ENCODE peak calls at places on chromosomes 4 and X, in nine cellular contexts. E is BJ, P is tibial nerve, W is lower leg skin, V is neural crest cell, H is choroid plexus epithelial cell, X is HL-60, U is fibroblast of mammary gland, T is NB4. G is an unnamed sample.

GRCh38 chr4:91914176-91914804 is 389.5 kb upstream of the GRID2 start:
- DNase-seq in E (no peak), P (no peak), W (no peak), V (no peak), H (no peak), X (no peak), U (no peak), T (no peak), G (no peak)

GRCh38 chrX:13090261-13091110 is 46.1 kb upstream of the FAM9C start:
- DNase-seq in E (no peak), P (no peak), W (no peak), V (no peak), H (peak), X (peak), U (no peak), T (peak), G (no peak)

GRCh38 chrX:75986980-75987379 is 185.9 kb upstream of the PBDC1 start:
- DNase-seq in E (no peak), P (no peak), W (no peak), V (no peak), H (no peak), X (no peak), U (no peak), T (no peak), G (no peak)

GRCh38 chr4:7960790-7961655 is 21.4 kb upstream of the AFAP1 start:
- DNase-seq in E (peak), P (no peak), W (no peak), V (no peak), H (peak), X (no peak), U (peak), T (peak), G (peak)

GRCh38 chr4:492412-492811 is 6.5 kb downstream of the ZNF721 start:
- DNase-seq in E (no peak), P (no peak), W (no peak), V (no peak), H (no peak), X (no peak), U (no peak), T (no peak), G (no peak)

GRCh38 chr4:105184316-105184988 is 37.8 kb downstream of the TET2 start:
- DNase-seq in E (no peak), P (no peak), W (no peak), V (no peak), H (no peak), X (no peak), U (no peak), T (no peak), G (no peak)

GRCh38 chrX:45727761-45728160 is 527.1 kb upstream of the DIPK2B start:
- DNase-seq in E (no peak), P (no peak), W (no peak), V (no peak), H (no peak), X (no peak), U (no peak), T (no peak), G (no peak)

GRCh38 chr4:139153411-139154133 is 23.4 kb downstream of the ELF2 start:
- DNase-seq in E (no peak), P (no peak), W (no peak), V (no peak), H (peak), X (no peak), U (no peak), T (no peak), G (no peak)

GRCh38 chr4:142909908-142910307 is 63.8 kb upstream of the INPP4B start:
- DNase-seq in E (no peak), P (no peak), W (no peak), V (no peak), H (no peak), X (no peak), U (no peak), T (no peak), G (no peak)

GRCh38 chrX:110003167-110004156 is 548 bp downstream of the TMEM164 start:
- DNase-seq in E (no peak), P (no peak), W (no peak), V (no peak), H (no peak), X (peak), U (peak), T (peak), G (no peak)

GRCh38 chrX:97039363-97040029 is 155.8 kb downstream of the RPA4 start:
- DNase-seq in E (no peak), P (no peak), W (no peak), V (no peak), H (peak), X (no peak), U (peak), T (no peak), G (peak)

GRCh38 chrX:118595501-118596042 is 100.0 kb downstream of the DOCK11 start:
- DNase-seq in E (no peak), P (no peak), W (no peak), V (no peak), H (no peak), X (no peak), U (no peak), T (no peak), G (no peak)

GRCh38 chr4:57426779-57427395 is 316.7 kb upstream of the IGFBP7 start:
- DNase-seq in E (no peak), P (peak), W (no peak), V (peak), H (peak), X (peak), U (peak), T (peak), G (peak)

GRCh38 chrX:134622056-134622812 is 36.0 kb downstream of the PLAC1 start:
- DNase-seq in E (no peak), P (no peak), W (no peak), V (no peak), H (peak), X (no peak), U (peak), T (peak), G (peak)

GRCh38 chrX:66635360-66635759 is 3.5 kb downstream of the EDA2R start:
- DNase-seq in E (peak), P (no peak), W (no peak), V (no peak), H (peak), X (no peak), U (peak), T (no peak), G (no peak)

GRCh38 chrX:148567229-148567628 is 66.8 kb downstream of the AFF2 start:
- DNase-seq in E (peak), P (no peak), W (no peak), V (no peak), H (peak), X (no peak), U (no peak), T (no peak), G (no peak)

DNA sequence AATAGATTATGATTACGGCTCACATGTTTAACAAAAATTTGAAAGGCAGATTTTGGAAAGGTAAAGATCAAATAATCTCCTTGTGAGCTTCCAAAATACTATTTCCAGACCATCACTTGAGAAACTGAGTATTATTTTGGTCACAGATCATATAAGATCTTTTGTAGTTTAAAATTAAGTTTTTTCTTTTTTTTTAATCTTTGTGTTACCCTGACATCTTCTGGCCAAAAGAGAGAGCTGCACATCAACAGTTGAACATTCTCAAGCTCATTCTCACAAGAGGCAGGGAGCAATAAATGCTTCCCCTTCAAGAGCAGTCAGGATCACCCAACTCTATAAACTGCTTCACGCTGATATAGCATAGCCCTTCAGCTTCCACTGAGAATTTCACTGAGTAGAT is 15.9 kb downstream of the TMEM192 start:
- DNase-seq in E (no peak), P (no peak), W (no peak), V (no peak), H (peak), X (no peak), U (peak), T (peak), G (peak)
- TF ChIP-seq CTCF in E (peak), P (no peak), W (no peak), V (peak), H (peak), X (no peak), U (peak), T (peak), G (peak)

GRCh38 chrX:85611926-85612325 is 232.5 kb upstream of the POF1B start:
- DNase-seq in E (no peak), P (no peak), W (no peak), V (no peak), H (peak), X (no peak), U (peak), T (peak), G (peak)
- TF ChIP-seq CTCF in E (no peak), P (no peak), W (no peak), V (peak), H (peak), X (no peak), U (peak), T (no peak), G (peak)

DNA sequence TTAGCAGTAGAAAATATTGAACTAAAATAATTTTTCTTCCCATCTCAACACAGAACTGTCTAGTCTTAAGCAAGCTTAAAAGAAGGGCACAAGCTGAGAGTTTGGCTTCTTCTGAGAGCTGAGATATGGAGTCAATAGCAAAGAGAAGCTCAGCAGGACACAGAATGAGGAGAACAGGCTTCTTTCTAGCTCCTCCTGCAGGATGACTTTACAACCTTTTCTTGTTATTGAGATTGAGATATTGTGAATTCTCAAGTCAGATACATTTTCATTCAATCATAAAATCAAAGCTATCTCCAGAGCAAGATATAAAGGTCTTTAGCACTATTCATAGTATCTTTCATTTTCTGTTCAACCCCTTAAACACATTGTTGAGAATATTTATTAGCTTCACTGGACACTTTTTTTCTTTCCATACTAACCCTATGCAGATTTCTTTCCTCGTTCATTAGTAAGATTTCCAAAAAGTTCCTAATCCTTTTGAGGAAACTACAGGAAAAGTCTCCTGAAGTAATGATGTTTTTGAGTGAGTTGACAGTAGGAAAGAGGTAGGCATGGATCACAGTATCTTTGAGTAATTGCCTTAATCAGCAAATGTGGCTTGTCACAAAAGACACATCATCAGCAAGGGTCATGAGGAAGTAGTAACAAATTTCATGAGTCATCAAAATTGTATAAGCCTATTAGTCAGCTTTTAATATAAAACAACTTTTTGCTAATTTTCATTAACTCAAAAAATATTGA is 17.8 kb upstream of the CXCL3 start:
- DNase-seq in E (no peak), P (no peak), W (no peak), V (no peak), H (peak), X (peak), U (peak), T (peak), G (no peak)
- TF ChIP-seq CTCF in E (no peak), P (no peak), W (no peak), V (no peak), H (peak), X (no peak), U (peak), T (peak), G (no peak)

GRCh38 chr4:138113819-138114415 is 128.2 kb downstream of the SLC7A11 start:
- DNase-seq in E (no peak), P (no peak), W (no peak), V (no peak), H (peak), X (no peak), U (peak), T (no peak), G (no peak)

GRCh38 chr4:138114434-138114833 is 127.7 kb downstream of the SLC7A11 start:
- DNase-seq in E (no peak), P (no peak), W (no peak), V (no peak), H (peak), X (no peak), U (no peak), T (no peak), G (peak)

GRCh38 chr4:138115053-138115452 is 127.1 kb downstream of the SLC7A11 start:
- DNase-seq in E (no peak), P (no peak), W (no peak), V (no peak), H (no peak), X (no peak), U (no peak), T (no peak), G (no peak)

GRCh38 chr4:138112389-138112788 is 129.8 kb downstream of the SLC7A11 start:
- DNase-seq in E (no peak), P (no peak), W (no peak), V (no peak), H (no peak), X (no peak), U (no peak), T (no peak), G (no peak)

DNA sequence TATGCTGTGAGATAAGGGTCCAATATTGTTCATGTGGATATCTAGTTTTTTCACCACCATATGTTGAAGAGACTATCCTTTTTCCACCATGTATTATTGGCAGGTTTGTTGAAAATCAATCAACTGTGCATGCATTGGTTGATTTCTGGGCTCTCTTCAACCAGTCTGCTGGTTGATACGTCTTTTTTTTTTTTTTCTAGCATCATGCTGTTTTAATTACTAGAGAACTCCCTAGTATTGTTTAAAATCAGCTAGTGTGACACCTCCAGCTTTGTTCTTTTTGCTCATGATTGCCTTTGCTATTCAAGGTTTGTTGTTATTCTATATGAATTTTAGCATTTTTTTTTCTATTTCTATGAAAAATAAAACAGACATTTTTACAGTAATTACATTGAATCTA is 123.9 kb downstream of the SLC7A11 start:
- DNase-seq in E (no peak), P (no peak), W (no peak), V (no peak), H (no peak), X (no peak), U (no peak), T (no peak), G (no peak)
- TF ChIP-seq CTCF in E (no peak), P (no peak), W (no peak), V (no peak), H (no peak), X (no peak), U (no peak), T (no peak), G (no peak)

G was measured in GM13977.